ENCODE peak calls at places on chromosomes 6 and 20, in ten cellular contexts. H, T, R, K, V, C, Y, A, I and P are unnamed samples.

GRCh38 chr6:18464176-18464575 is 77.0 kb downstream of the RNF144B start:
- DNase-seq in I (no peak), K (no peak), A (no peak), R (no peak), C (no peak), H (no peak), Y (no peak), V (no peak), T (no peak), P (no peak)

GRCh38 chr6:54846243-54846856 is at the start of gene FAM83B:
- DNase-seq in V (no peak), K (peak; percentile 82), Y (peak; percentile 52), T (peak; percentile 54), R (no peak), C (no peak), H (no peak), I (no peak), A (no peak), P (peak; percentile 87)

GRCh38 chr6:38364775-38365174 is 275.0 kb downstream of the BTBD9 start:
- DNase-seq in V (no peak), H (no peak), C (no peak), K (no peak), T (no peak), I (peak; percentile 28), R (no peak), Y (no peak), A (no peak), P (no peak)

GRCh38 chr20:58447733-58448391 is 58.8 kb downstream of the VAPB start:
- DNase-seq in R (no peak), K (peak; percentile 89), V (peak; percentile 62), A (no peak), T (no peak), H (peak; percentile 61), I (peak; percentile 58), Y (peak; percentile 70), C (peak; percentile 56), P (peak; percentile 29)

GRCh38 chr6:130624046-130624445 is 203.2 kb upstream of the SMLR1 start:
- DNase-seq in H (peak; percentile 70), K (no peak), R (no peak), V (peak; percentile 47), T (no peak), A (no peak), I (peak; percentile 66), Y (no peak), C (peak; percentile 80), P (no peak)

GRCh38 chr20:23419995-23420901 is 1.0 kb downstream of the NAPB start:
- DNase-seq in C (peak; percentile 47), H (peak; percentile 62), Y (peak; percentile 45), I (peak; percentile 70), V (peak; percentile 76), R (no peak), A (peak; percentile 35), K (peak; percentile 20), T (peak; percentile 53), P (peak; percentile 65)

GRCh38 chr6:111230351-111231077 is 143.2 kb downstream of the SLC16A10 start:
- DNase-seq in I (peak; percentile 88), K (no peak), A (peak; percentile 40), H (peak; percentile 55), C (peak; percentile 22), Y (no peak), T (peak; percentile 75), R (no peak), V (peak; percentile 83), P (no peak)

GRCh38 chr20:44858959-44859358 is 26.5 kb upstream of the YWHAB start:
- DNase-seq in K (peak; percentile 20), T (no peak), R (no peak), H (no peak), A (no peak), V (peak; percentile 14), I (no peak), C (no peak), Y (no peak), P (no peak)

GRCh38 chr6:110217255-110217654 is 37.0 kb downstream of the CDC40 start:
- DNase-seq in Y (no peak), I (peak; percentile 43), T (no peak), K (peak; percentile 27), C (peak; percentile 4), A (no peak), R (no peak), V (peak; percentile 17), H (peak; percentile 26), P (no peak)

GRCh38 chr20:31849306-31849930 is 4.0 kb upstream of the FOXS1 start:
- DNase-seq in H (no peak), C (no peak), I (no peak), A (no peak), Y (no peak), R (no peak), K (peak; percentile 70), V (no peak), T (no peak), P (no peak)

GRCh38 chr20:48187891-48188290 is 402.6 kb upstream of the SULF2 start:
- DNase-seq in I (peak; percentile 21), Y (no peak), R (no peak), K (no peak), V (no peak), C (peak; percentile 68), T (no peak), A (no peak), H (peak; percentile 11), P (no peak)

GRCh38 chr20:48186915-48187314 is 401.6 kb upstream of the SULF2 start:
- DNase-seq in T (no peak), H (no peak), K (no peak), V (peak; percentile 14), I (no peak), R (no peak), Y (no peak), A (no peak), C (no peak), P (no peak)

GRCh38 chr20:48190757-48191156 is 405.5 kb upstream of the SULF2 start:
- DNase-seq in C (no peak), T (no peak), Y (no peak), K (no peak), H (no peak), V (no peak), R (no peak), A (no peak), I (no peak), P (peak; percentile 38)

GRCh38 chr20:48191200-48191599 is 405.9 kb upstream of the SULF2 start:
- DNase-seq in V (peak; percentile 6), R (no peak), T (no peak), C (no peak), H (no peak), Y (no peak), I (no peak), K (no peak), A (no peak), P (no peak)

DNA sequence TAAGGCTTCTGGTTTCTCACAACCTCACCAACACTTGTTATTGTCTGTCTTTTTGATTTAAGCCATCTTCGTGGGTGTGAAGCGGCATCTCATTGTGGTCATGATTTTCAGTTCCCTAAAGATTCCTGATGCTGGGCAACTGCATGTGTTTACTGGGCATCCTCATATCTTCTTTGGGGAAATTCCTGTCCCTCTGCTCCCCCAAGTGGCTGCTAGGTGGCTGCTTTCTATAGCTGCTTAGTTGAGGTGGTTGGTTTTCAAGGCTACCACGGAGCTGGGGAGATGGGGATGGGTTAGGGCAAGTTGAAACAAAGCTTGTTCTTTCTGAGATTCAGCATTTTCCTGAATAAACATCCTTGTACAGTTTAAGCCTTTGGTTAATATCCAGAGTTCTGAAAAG is 403.9 kb upstream of the SULF2 start:
- DNase-seq in A (no peak), Y (no peak), H (peak; percentile 3), R (no peak), I (no peak), K (peak; percentile 53), V (peak; percentile 38), T (peak; percentile 49), C (peak; percentile 4), P (no peak)
- TF ChIP-seq CTCF in A (peak; percentile 60), Y (peak; percentile 53), H (peak; percentile 37), R (no peak), I (no peak), K (peak; percentile 52), V (peak; percentile 43), T (peak; percentile 61), C (peak; percentile 60), P (no peak)

GRCh38 chr6:28736121-28736520 is 187.7 kb downstream of the TRIM27 start:
- DNase-seq in I (no peak), Y (no peak), R (no peak), K (no peak), V (no peak), H (no peak), C (no peak), A (no peak), T (no peak), P (no peak)

GRCh38 chr6:28738396-28738765 is 185.4 kb downstream of the TRIM27 start:
- DNase-seq in K (peak; percentile 50), I (no peak), C (no peak), Y (no peak), A (no peak), V (no peak), H (no peak), R (no peak), T (no peak), P (no peak)

GRCh38 chr6:28741363-28741762 is 182.4 kb downstream of the TRIM27 start:
- DNase-seq in A (no peak), Y (no peak), K (no peak), I (no peak), V (no peak), R (no peak), H (no peak), T (no peak), C (no peak), P (no peak)

GRCh38 chr6:28734443-28734959 is 189.3 kb downstream of the TRIM27 start:
- DNase-seq in C (no peak), T (no peak), H (no peak), I (no peak), Y (no peak), K (no peak), R (no peak), A (no peak), V (no peak), P (no peak)

GRCh38 chr6:28737750-28738395 is 185.9 kb downstream of the TRIM27 start:
- DNase-seq in I (no peak), T (no peak), K (peak; percentile 73), R (no peak), Y (no peak), H (no peak), V (peak; percentile 25), C (no peak), A (no peak), P (no peak)
- H3K4me3 ChIP-seq in I (no peak overlapping the region), T (no peak overlapping the region), K (peak overlapping the region; percentile 62), R (no peak overlapping the region), Y (no peak overlapping the region), H (no peak overlapping the region), V (peak overlapping the region; percentile 7), C (no peak overlapping the region), A (no peak overlapping the region), P (no peak overlapping the region)

DNA sequence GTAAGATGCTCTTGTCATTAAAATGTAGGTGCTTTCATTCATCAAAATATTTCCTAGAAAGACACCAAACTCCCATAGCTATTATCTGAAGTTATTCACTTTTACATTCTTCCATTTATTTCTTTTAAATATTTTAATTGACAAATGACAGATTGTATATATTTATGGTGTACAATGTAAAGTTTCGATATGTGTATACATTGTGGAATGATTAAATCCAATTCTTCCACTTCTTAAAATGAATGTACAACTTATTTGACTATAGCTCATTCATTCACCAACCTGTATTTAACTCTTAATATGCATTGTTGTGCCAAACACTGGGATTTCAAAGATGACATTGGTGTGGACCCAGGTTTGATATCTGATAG is 41.0 kb downstream of the CCN2 start:
- DNase-seq in I (no peak), H (no peak), T (no peak), V (no peak), C (no peak), K (no peak), R (no peak), Y (no peak), A (no peak), P (no peak)
- TF ChIP-seq CTCF in I (no peak), H (no peak), T (peak; percentile 32), V (no peak), C (no peak), K (no peak), R (no peak), Y (no peak), A (no peak), P (no peak)

GRCh38 chr6:27593200-27593818 is 120.4 kb upstream of the ZNF184 start:
- DNase-seq in Y (no peak), H (no peak), K (no peak), R (no peak), C (peak; percentile 5), I (no peak), V (no peak), T (no peak), A (no peak), P (no peak)
- H3K4me3 ChIP-seq in Y (peak overlapping the region; percentile 48), H (peak overlapping the region; percentile 45), K (peak overlapping the region; percentile 89), R (no peak overlapping the region), C (peak overlapping the region; percentile 54), I (peak overlapping the region; percentile 22), V (peak overlapping the region; percentile 69), T (peak overlapping the region; percentile 64), A (peak overlapping the region; percentile 29), P (no peak overlapping the region)